ENCODE peak calls at places on chromosomes 6 and 20, in six cellular contexts. C is amniotic stem cell; O is A549; T is CD8-positive, alpha-beta memory T cell; U is cardiac muscle cell; F is stimulated activated CD8-positive, alpha-beta memory T cell treated with anti-CD3 and anti-CD28 coated beads, Interleukin-2, amount 100 ng/mL, for 1 hour. N is an unnamed sample.

GRCh38 chr6:108847738-108848115 is 495 bp upstream of the ARMC2 start:
- DNase-seq in O (no peak), T (no peak), U (no peak), C (no peak), F (no peak), N (no peak)

GRCh38 chr20:41135187-41135887 is 2.0 kb upstream of the PLCG1 start:
- DNase-seq in O (peak; percentile 72), F (peak; percentile 27), T (peak; percentile 58), C (no peak), U (peak; percentile 42), N (no peak)

GRCh38 chr6:34319471-34319885 is 70.7 kb upstream of the SMIM29 start:
- DNase-seq in U (no peak), F (no peak), C (no peak), O (no peak), T (no peak), N (no peak)

GRCh38 chr6:129709909-129710721 is at the start of gene ARHGAP18:
- DNase-seq in C (peak; percentile 88), F (peak; percentile 42), U (peak; percentile 96), O (peak; percentile 53), T (peak; percentile 70), N (peak; percentile 77)

GRCh38 chr20:41538810-41539596 is 79.2 kb downstream of the CHD6 start:
- DNase-seq in O (no peak), T (no peak), C (no peak), U (no peak), F (no peak), N (no peak)

GRCh38 chr6:87558446-87558845 is 31.3 kb downstream of the RARS2 start:
- DNase-seq in F (no peak), U (no peak), T (no peak), O (no peak), C (no peak), N (no peak)

GRCh38 chr6:52877168-52877567 is 32.3 kb downstream of the GSTA3 start:
- DNase-seq in O (no peak), T (no peak), U (peak; percentile 88), F (no peak), C (peak; percentile 75), N (no peak)

GRCh38 chr20:9408422-9409300 is 105.7 kb upstream of the LAMP5 start:
- DNase-seq in U (peak; percentile 48), F (no peak), T (no peak), O (no peak), C (no peak), N (no peak)

GRCh38 chr6:91166271-91166670 is 579.4 kb upstream of the MAP3K7 start:
- DNase-seq in O (no peak), T (no peak), U (no peak), F (no peak), C (no peak), N (no peak)

GRCh38 chr6:45845546-45845945 is 170.1 kb downstream of the CLIC5 start:
- DNase-seq in T (no peak), U (peak; percentile 62), O (no peak), F (no peak), C (peak; percentile 35), N (no peak)

GRCh38 chr20:20568604-20569205 is 143.7 kb downstream of the RALGAPA2 start:
- DNase-seq in O (peak; percentile 18), U (peak; percentile 63), C (peak; percentile 40), T (peak; percentile 6), F (no peak), N (peak; percentile 5)

GRCh38 chr6:116633685-116634084 is 17.4 kb downstream of the RSPH4A start:
- DNase-seq in U (no peak), F (no peak), C (no peak), O (peak; percentile 13), T (no peak), N (no peak)

N was measured in CMK.